ENCODE peak calls at places on chromosomes 6 and 20, in five cellular contexts. L is SK-N-SH, O is H1, J is HCT116, Z is HepG2. H is an unnamed sample.

GRCh38 chr6:37265031-37265430 is 7.1 kb upstream of the TMEM217 start:
- DNase-seq in L (no peak), O (no peak), J (no peak), Z (no peak), H (no peak)

GRCh38 chr6:140736227-140736626 is 1361.8 kb upstream of the CITED2 start:
- DNase-seq in L (no peak), O (no peak), J (no peak), Z (no peak), H (no peak)

GRCh38 chr6:108117427-108118358 is 43.2 kb upstream of the OSTM1 start:
- DNase-seq in L (peak; percentile 74), O (peak; percentile 81), J (no peak), Z (no peak), H (no peak)

GRCh38 chr20:37352611-37352980 is 6.7 kb downstream of the SRC start:
- DNase-seq in L (peak; percentile 2), O (no peak), J (no peak), Z (no peak), H (no peak)

GRCh38 chr20:48758206-48758820 is 69.5 kb downstream of the PREX1 start:
- DNase-seq in L (no peak), O (no peak), J (no peak), Z (no peak), H (no peak)

GRCh38 chr6:156883497-156884252 is 106.5 kb downstream of the ARID1B start:
- DNase-seq in L (no peak), O (no peak), J (no peak), Z (no peak), H (peak; percentile 22)

GRCh38 chr20:22757424-22758189 is 173.2 kb upstream of the FOXA2 start:
- DNase-seq in L (no peak), O (no peak), J (no peak), Z (no peak), H (no peak)

GRCh38 chr6:31125162-31125561 is 4.9 kb upstream of the CDSN start:
- DNase-seq in L (no peak), O (no peak), J (no peak), Z (no peak), H (no peak)

GRCh38 chr6:167581637-167582036 is 245.1 kb upstream of the AFDN start:
- DNase-seq in L (no peak), O (no peak), J (no peak), Z (no peak), H (no peak)

GRCh38 chr6:159110013-159110412 is 59.2 kb upstream of the FNDC1 start:
- DNase-seq in L (peak; percentile 55), O (peak; percentile 73), J (peak; percentile 57), Z (peak; percentile 23), H (no peak)

GRCh38 chr6:29705389-29706231 is 17.6 kb upstream of the HLA-F start:
- DNase-seq in L (peak; percentile 61), O (peak; percentile 52), J (peak; percentile 48), Z (peak; percentile 62), H (peak; percentile 84)

GRCh38 chr6:82882363-82883033 is 183.1 kb downstream of the UBE3D start:
- DNase-seq in L (no peak), O (no peak), J (no peak), Z (no peak), H (no peak)

GRCh38 chr6:138499303-138499991 is at the start of gene NHSL1:
- DNase-seq in L (no peak), O (no peak), J (no peak), Z (peak; percentile 84), H (no peak)

GRCh38 chr6:71395731-71396409 is 107.3 kb downstream of the OGFRL1 start:
- DNase-seq in L (no peak), O (no peak), J (no peak), Z (no peak), H (no peak)

GRCh38 chr20:63682384-63683139 is 13.9 kb upstream of the TNFRSF6B start:
- DNase-seq in L (no peak), O (no peak), J (peak; percentile 97), Z (peak; percentile 63), H (no peak)
- TF ChIP-seq JUND in L (peak; percentile 96), O (no peak), J (no peak), Z (no peak), H (peak; percentile 58)

GRCh38 chr20:59030911-59031310 is 1.2 kb downstream of the ATP5F1E start:
- DNase-seq in L (no peak), O (no peak), J (no peak), Z (no peak), H (no peak)
- TF ChIP-seq JUND in L (no peak), O (no peak), J (no peak), Z (no peak), H (no peak)

DNA sequence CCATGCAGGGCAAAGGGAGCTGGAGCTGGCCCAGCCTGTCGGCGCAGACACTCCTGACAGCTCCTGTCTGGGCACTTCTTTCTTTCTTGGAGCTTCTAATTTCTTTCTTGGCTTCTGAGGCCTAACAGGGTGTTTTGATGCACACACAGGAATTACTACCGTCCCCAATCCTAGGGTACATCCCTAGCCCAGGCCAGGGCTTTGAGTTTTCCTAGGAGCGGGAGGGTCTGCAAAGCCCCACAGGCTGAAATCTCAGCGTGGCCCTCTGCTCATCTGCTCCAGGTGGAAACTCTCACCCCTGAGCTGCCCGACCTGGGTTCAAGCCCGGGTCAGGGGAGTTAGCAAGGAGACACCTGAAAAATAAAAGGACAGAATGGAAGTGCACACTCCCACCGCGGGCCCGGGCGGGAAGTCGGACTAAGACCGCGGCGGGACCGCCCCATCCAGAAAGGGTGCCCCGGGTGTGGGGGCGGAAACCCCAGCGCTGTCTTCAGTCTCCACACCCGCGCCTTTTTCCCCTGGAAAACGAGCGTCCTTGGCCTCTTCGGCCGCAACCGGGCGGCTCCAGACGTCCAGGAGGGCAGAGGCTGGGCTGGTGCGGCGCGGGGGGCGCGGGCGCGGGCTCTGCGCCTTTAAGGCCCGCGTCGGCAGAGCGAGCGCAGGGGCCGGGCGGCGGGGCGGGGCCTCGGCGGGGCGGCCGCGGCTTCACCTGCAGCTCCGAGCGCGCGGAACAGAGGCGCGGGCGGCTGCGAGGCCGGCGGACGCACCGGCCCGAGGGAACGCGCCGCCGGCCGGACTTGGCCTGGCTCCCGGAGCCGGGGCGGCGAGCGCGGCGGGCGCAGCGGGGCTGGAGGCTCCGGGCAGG is at the start of gene CDH4:
- DNase-seq in L (peak; percentile 63), O (peak; percentile 65), J (no peak), Z (no peak), H (no peak)
- TF ChIP-seq JUND in L (no peak), O (no peak), J (no peak), Z (no peak), H (no peak)

GRCh38 chr6:21636876-21637275 is 43.3 kb downstream of the SOX4 start:
- DNase-seq in L (no peak), O (no peak), J (no peak), Z (no peak), H (no peak)
- TF ChIP-seq JUND in L (no peak), O (no peak), J (no peak), Z (no peak), H (no peak)

GRCh38 chr20:25148181-25148981 is 47.1 kb upstream of the ENTPD6 start:
- DNase-seq in L (peak; percentile 56), O (peak; percentile 59), J (no peak), Z (no peak), H (no peak)
- TF ChIP-seq JUND in L (no peak), O (no peak), J (no peak), Z (no peak), H (no peak)

GRCh38 chr6:7921582-7922199 is 11.1 kb upstream of the TXNDC5 start:
- DNase-seq in L (no peak), O (no peak), J (no peak), Z (no peak), H (no peak)
- TF ChIP-seq JUND in L (no peak), O (no peak), J (no peak), Z (no peak), H (no peak)

GRCh38 chr6:127384007-127384406 is 40.6 kb upstream of the ECHDC1 start:
- DNase-seq in L (no peak), O (no peak), J (no peak), Z (no peak), H (no peak)
- TF ChIP-seq JUND in L (no peak), O (no peak), J (no peak), Z (no peak), H (no peak)

DNA sequence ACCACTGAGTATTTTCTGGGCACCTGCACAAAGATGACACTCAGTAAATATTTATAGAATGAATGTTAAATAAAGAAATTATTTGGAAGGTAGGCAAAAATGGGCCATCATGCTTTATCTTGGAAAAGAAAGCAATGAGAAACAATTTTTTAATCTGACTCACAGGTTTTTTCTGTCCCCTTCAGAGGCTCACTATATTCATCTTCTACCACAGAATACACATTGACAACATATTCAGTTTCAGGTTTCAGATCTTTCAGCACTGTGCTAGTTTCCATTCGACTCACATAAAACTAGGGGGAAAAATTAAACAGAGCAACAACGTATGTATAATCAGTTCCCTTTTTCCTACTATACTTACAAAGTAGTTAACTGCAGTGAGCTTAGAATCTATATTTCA is 58.3 kb downstream of the COL12A1 start:
- DNase-seq in L (no peak), O (no peak), J (no peak), Z (no peak), H (no peak)
- TF ChIP-seq JUND in L (no peak), O (no peak), J (no peak), Z (no peak), H (no peak)

H was measured in T47D.